ENCODE peak calls at places on chromosomes 3 and 15, in nine cellular contexts. H is psoas muscle, Q is tibial nerve, W is K562, D is left lung, J is cardiac muscle cell, O is A673, L is GM23338, X is dorsolateral prefrontal cortex. V is an unnamed sample.

GRCh38 chr15:40463886-40464545 is 6.8 kb upstream of the CHST14 start:
- DNase-seq in Q (no peak), J (no peak), L (no peak), O (no peak), W (no peak), X (no peak), H (peak), D (peak), V (no peak)

GRCh38 chr3:177427096-177427495 is 229.8 kb upstream of the TBL1XR1 start:
- DNase-seq in J (no peak), H (no peak), L (no peak), Q (no peak), W (peak), X (no peak), O (no peak), D (no peak), V (no peak)

GRCh38 chr3:64244011-64244942 is 19.0 kb upstream of the PRICKLE2 start:
- DNase-seq in L (peak), D (no peak), H (no peak), X (no peak), Q (no peak), J (peak), O (peak), W (peak), V (no peak)

GRCh38 chr15:59268199-59268979 is 61.7 kb downstream of the LDHAL6B start:
- DNase-seq in O (no peak), Q (no peak), X (no peak), L (no peak), D (no peak), H (no peak), W (no peak), J (no peak), V (no peak)

GRCh38 chr3:36373084-36373483 is 7.2 kb upstream of the STAC start:
- DNase-seq in L (no peak), Q (no peak), H (no peak), D (no peak), X (no peak), J (peak), W (no peak), O (no peak), V (no peak)

GRCh38 chr3:178140491-178140890 is 395.7 kb upstream of the KCNMB2 start:
- DNase-seq in W (no peak), Q (no peak), J (peak), L (no peak), X (no peak), O (peak), H (no peak), D (no peak), V (no peak)

GRCh38 chr15:96374494-96374893 is 44.0 kb downstream of the NR2F2 start:
- DNase-seq in L (no peak), D (no peak), X (no peak), O (no peak), W (no peak), Q (no peak), J (peak), H (no peak), V (no peak)

GRCh38 chr3:176796371-176796770 is 400.9 kb downstream of the TBL1XR1 start:
- DNase-seq in O (no peak), H (no peak), J (peak), D (no peak), L (no peak), X (no peak), Q (no peak), W (no peak), V (no peak)

GRCh38 chr15:81098884-81099601 is 35.0 kb upstream of the CFAP161 start:
- DNase-seq in Q (peak), H (peak), J (peak), L (no peak), D (peak), O (peak), W (peak), X (no peak), V (peak)

GRCh38 chr3:41450416-41451231 is 251.3 kb downstream of the CTNNB1 start:
- DNase-seq in O (no peak), Q (no peak), L (peak), D (no peak), J (no peak), W (no peak), H (no peak), X (no peak), V (no peak)

GRCh38 chr15:50786871-50787270 is 21.4 kb upstream of the SPPL2A start:
- DNase-seq in J (no peak), D (no peak), W (no peak), Q (no peak), H (no peak), X (no peak), O (no peak), L (no peak), V (no peak)

GRCh38 chr3:119420196-119420595 is 43.2 kb downstream of the TMEM39A start:
- DNase-seq in D (no peak), L (peak), H (no peak), O (peak), X (no peak), Q (no peak), W (peak), J (no peak), V (no peak)

GRCh38 chr15:61830536-61831330 is 229.5 kb downstream of the VPS13C start:
- DNase-seq in Q (no peak), H (no peak), X (no peak), W (no peak), J (no peak), L (no peak), D (no peak), O (peak), V (no peak)

GRCh38 chr15:74983725-74984231 is 11.6 kb upstream of the SCAMP5 start:
- DNase-seq in L (no peak), W (no peak), H (no peak), D (no peak), Q (no peak), O (no peak), J (no peak), X (no peak), V (no peak)

GRCh38 chr15:42324308-42324707 is 35.0 kb upstream of the CAPN3 start:
- DNase-seq in D (no peak), W (no peak), Q (no peak), O (no peak), J (no peak), L (no peak), X (no peak), H (no peak), V (no peak)

GRCh38 chr3:17357035-17357710 is 385.3 kb downstream of the TBC1D5 start:
- DNase-seq in W (no peak), D (no peak), L (peak), O (no peak), J (no peak), X (no peak), Q (no peak), H (no peak), V (no peak)

GRCh38 chr3:17355591-17355990 is 386.8 kb downstream of the TBC1D5 start:
- DNase-seq in J (peak), D (no peak), X (no peak), Q (no peak), L (no peak), O (no peak), H (no peak), W (no peak), V (no peak)

GRCh38 chr3:17349093-17349492 is 393.3 kb downstream of the TBC1D5 start:
- DNase-seq in W (no peak), O (no peak), H (no peak), X (no peak), L (no peak), Q (no peak), D (no peak), J (no peak), V (no peak)

GRCh38 chr3:17356581-17356980 is 385.9 kb downstream of the TBC1D5 start:
- DNase-seq in D (no peak), L (peak), Q (no peak), W (no peak), X (no peak), H (no peak), J (no peak), O (no peak), V (no peak)

GRCh38 chr3:17352620-17353019 is 389.8 kb downstream of the TBC1D5 start:
- DNase-seq in H (no peak), D (no peak), J (no peak), Q (no peak), X (no peak), O (no peak), L (no peak), W (no peak), V (no peak)
- TF ChIP-seq CTCF in H (no peak), D (no peak), J (no peak), Q (no peak), X (no peak), O (no peak), L (no peak), W (no peak), V (no peak)

DNA sequence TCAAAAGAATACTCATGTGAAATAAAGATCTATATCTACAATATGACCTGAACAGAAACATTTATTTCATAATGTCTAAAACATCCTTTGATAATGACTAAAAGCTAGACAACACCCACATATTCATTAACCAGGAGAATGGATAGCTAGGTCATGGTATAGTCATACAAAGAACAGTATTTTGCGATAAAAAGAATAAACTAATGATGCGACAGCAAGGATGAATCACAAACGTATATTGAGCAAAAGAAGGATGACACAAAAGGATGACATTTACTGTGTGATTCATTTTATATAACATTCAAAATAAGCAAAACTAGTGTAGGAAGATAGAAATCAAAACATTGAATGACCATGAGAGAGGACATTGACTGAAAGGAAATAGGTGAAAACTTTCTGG is 1233.1 kb downstream of the OTOL1 start:
- DNase-seq in Q (no peak), H (no peak), D (no peak), J (no peak), W (no peak), O (no peak), L (no peak), X (no peak), V (no peak)
- H3K27ac ChIP-seq in Q (no peak), H (no peak), D (no peak), J (no peak), W (no peak), O (no peak), L (no peak), X (no peak), V (no peak)

GRCh38 chr3:187291512-187292132 is at the start of gene MASP1:
- DNase-seq in D (no peak), W (no peak), J (no peak), O (no peak), Q (no peak), L (peak), H (peak), X (no peak), V (peak)

GRCh38 chr3:187292186-187292585 is 649 bp upstream of the MASP1 start:
- DNase-seq in O (no peak), X (no peak), L (no peak), D (no peak), H (peak), W (no peak), J (no peak), Q (no peak), V (no peak)

GRCh38 chr3:187288176-187288893 is 3.2 kb downstream of the MASP1 start:
- DNase-seq in D (no peak), J (no peak), Q (no peak), L (no peak), H (peak), O (no peak), W (no peak), X (no peak), V (no peak)

GRCh38 chr3:187291001-187291511 is 481 bp downstream of the MASP1 start:
- DNase-seq in J (peak), O (no peak), L (peak), Q (no peak), X (no peak), W (no peak), D (no peak), H (peak), V (no peak)

DNA sequence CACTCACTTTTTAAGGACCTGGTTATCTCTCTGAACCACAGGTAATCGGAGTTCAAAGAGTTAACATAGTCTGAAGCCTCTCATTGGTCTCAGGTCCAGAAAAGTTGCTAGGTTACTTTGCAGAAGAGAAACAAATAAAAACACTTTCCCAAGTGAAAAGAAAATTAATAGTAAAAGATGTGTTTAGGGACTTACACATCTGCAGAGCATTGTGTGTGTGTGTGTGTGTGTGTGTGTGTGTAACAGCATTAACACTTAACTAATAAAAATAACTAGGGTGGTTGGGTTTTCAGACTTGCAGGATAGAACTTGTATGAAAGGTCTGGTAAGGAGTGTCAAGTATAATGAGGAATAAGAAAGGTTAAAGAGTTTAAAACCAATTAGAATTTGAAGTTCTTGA is 976 bp downstream of the MASP1 start:
- DNase-seq in D (no peak), Q (no peak), O (no peak), H (no peak), L (no peak), W (no peak), X (no peak), J (no peak), V (no peak)
- H3K4me3 ChIP-seq in D (no peak), Q (peak), O (no peak), H (no peak), L (peak), W (no peak), X (peak), J (peak), V (peak)

DNA sequence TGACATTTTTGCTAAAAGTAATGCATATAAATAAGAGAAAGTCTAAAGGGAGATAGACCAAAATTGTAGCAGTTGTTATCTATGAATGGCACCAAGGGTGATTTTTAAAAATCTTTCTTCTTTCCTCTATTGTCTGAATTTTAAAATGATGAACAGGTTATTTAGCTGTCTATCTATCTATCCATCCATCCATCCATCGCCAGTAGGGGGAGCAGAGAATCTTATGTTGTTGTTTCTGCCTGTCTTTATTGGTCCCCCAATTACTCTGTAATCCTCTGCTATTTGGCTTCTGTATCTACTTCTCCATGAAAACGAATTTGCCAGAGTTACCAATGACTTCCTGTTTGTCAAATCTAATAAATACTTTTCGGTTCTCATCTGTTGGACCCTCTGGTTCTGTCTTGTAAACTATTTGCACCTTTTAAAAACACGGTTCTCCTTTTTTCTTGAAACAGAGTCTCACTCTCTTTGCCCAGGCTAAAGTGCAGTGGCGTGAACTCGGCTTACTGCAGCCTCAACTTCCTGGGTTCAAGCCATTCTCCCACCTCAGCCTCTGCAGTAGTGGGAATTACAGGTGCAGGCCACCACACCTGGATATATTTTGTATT is 86.0 kb downstream of the ECT2 start:
- DNase-seq in Q (peak), H (no peak), J (peak), X (no peak), D (no peak), L (peak), O (peak), W (peak), V (no peak)
- TF ChIP-seq CTCF in Q (peak), H (peak), J (peak), X (peak), D (peak), L (peak), O (peak), W (peak), V (peak)

DNA sequence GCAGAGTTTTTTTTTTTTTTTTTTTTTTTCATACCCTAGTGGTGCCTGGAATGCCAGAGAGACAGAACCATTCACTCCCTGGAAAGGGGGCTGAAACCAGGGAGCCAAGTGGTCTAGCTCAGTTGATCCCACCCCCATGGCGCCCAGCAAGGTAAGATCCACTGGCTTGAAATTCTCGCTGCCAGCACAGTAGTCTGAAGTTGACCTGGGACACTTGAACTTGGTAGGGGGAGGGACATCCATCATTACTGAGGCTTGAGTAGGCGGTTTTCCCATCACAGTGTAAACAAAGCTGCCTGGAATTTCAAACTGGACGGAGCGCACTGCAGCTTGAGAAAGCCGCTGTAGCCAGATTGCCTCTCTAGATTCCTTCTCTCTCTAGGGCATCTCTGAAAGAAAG is 310.6 kb upstream of the DPPA4 start:
- DNase-seq in L (no peak), H (no peak), D (no peak), X (no peak), W (no peak), Q (no peak), O (no peak), J (no peak), V (no peak)
- H3K27ac ChIP-seq in L (no peak), H (no peak), D (no peak), X (no peak), W (no peak), Q (no peak), O (no peak), J (no peak), V (no peak)

GRCh38 chr3:123688241-123688747 is 103.4 kb upstream of the HACD2 start:
- DNase-seq in H (no peak), Q (no peak), W (no peak), D (no peak), X (no peak), J (peak), L (no peak), O (no peak), V (no peak)
- H3K4me3 ChIP-seq in H (no peak), Q (no peak), W (no peak), D (no peak), X (no peak), J (no peak), L (no peak), O (no peak), V (no peak)

DNA sequence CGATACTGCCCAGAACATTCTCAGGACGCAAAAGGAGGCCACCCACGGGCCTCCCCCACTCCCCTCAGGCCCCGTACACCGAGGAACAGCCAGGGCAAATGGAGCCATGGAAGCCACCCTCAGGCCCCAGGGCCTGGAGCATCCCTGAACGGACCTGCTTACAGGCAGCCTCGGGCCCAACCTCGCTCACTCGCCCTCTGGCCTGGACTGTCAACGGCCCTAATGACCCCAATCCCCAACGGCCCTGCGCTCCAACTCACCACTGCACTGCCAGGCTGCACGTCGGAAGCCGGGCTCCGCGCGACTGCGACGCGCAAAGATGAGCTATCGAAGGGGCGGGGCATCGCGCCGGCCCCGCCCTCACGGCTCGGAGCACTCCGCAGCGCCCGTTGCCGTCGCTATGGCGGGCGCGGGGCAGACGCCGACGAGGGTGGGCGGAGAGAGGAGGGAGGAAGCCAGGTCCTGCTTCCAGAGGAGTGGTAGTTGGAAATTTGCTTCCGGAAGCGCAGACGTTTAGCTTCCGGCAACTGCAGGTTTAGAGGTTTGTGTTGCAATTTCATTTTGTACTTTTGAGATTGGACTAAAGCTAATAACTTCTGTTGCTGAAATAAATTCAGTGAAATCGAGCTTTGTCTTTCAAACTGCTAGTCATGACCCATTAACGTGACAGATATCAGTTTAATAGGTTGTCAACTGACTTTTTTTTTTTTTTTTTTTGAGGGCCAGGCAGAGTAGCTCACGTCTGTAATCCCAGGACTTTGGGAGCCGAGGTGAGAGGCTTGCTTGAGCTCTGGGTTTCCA is at the start of gene SKIC8:
- DNase-seq in O (peak), H (peak), W (peak), X (peak), Q (peak), L (peak), J (peak), D (peak), V (peak)
- TF ChIP-seq CTCF in O (no peak), H (no peak), W (no peak), X (no peak), Q (no peak), L (no peak), J (no peak), D (no peak), V (no peak)

V was measured in left ventricle myocardium inferior.